ENCODE peak calls at places on chromosomes 11 and 22, in seven cellular contexts. R is PC-3; W is CD8-positive, alpha-beta T cell; H is thyroid gland; M is H9; O is cardiac muscle cell; C is thoracic aorta. N is an unnamed sample.

GRCh38 chr11:81036168-81036870 is 1595.5 kb upstream of the TENM4 start:
- DNase-seq in R (no peak), W (no peak), H (no peak), M (no peak), O (no peak), C (no peak), N (no peak)

GRCh38 chr11:5887172-5887571 is 5.8 kb upstream of the OR52E5 start:
- DNase-seq in R (no peak), W (no peak), H (no peak), M (no peak), O (no peak), C (no peak), N (no peak)

GRCh38 chr11:17645190-17645970 is 74.0 kb upstream of the MYOD1 start:
- DNase-seq in R (no peak), W (no peak), H (no peak), M (no peak), O (no peak), C (no peak), N (no peak)

GRCh38 chr11:65903068-65903481 is 2.9 kb upstream of the FOSL1 start:
- DNase-seq in R (peak; percentile 96), W (no peak), H (no peak), M (peak; percentile 70), O (peak; percentile 69), C (no peak), N (no peak)

GRCh38 chr11:86145439-86146156 is 76.7 kb upstream of the PICALM start:
- DNase-seq in R (no peak), W (no peak), H (no peak), M (no peak), O (no peak), C (no peak), N (no peak)

GRCh38 chr22:30922151-30922611 is 46.4 kb downstream of the MORC2 start:
- DNase-seq in R (no peak), W (peak; percentile 55), H (peak; percentile 47), M (no peak), O (peak; percentile 76), C (no peak), N (peak; percentile 76)

GRCh38 chr11:34235189-34235588 is 122.6 kb downstream of the ABTB2 start:
- DNase-seq in R (no peak), W (no peak), H (no peak), M (no peak), O (no peak), C (no peak), N (no peak)

GRCh38 chr11:8068605-8069221 is 12.3 kb upstream of the TUB start:
- DNase-seq in R (peak; percentile 39), W (no peak), H (peak; percentile 89), M (peak; percentile 23), O (peak; percentile 94), C (no peak), N (peak; percentile 45)

GRCh38 chr11:117223741-117224685 is 7.9 kb downstream of the PCSK7 start:
- DNase-seq in R (no peak), W (no peak), H (no peak), M (no peak), O (no peak), C (no peak), N (no peak)

GRCh38 chr11:87007938-87008337 is 29.8 kb upstream of the TMEM135 start:
- DNase-seq in R (peak; percentile 31), W (no peak), H (no peak), M (no peak), O (peak; percentile 82), C (no peak), N (no peak)

GRCh38 chr22:48858121-48858520 is 969.6 kb downstream of the BRD1 start:
- DNase-seq in R (no peak), W (no peak), H (no peak), M (peak; percentile 5), O (no peak), C (no peak), N (peak; percentile 19)

GRCh38 chr11:1297576-1298473 is 11.6 kb downstream of the TOLLIP start:
- DNase-seq in R (no peak), W (no peak), H (no peak), M (peak; percentile 13), O (no peak), C (no peak), N (peak; percentile 74)

GRCh38 chr22:24165673-24166072 is 15.6 kb upstream of the SUSD2 start:
- DNase-seq in R (peak; percentile 32), W (no peak), H (no peak), M (no peak), O (no peak), C (no peak), N (no peak)

GRCh38 chr11:47152953-47153950 is 23.4 kb downstream of the ARFGAP2 start:
- DNase-seq in R (peak; percentile 79), W (no peak), H (peak; percentile 74), M (peak; percentile 88), O (peak; percentile 87), C (no peak), N (peak; percentile 92)

GRCh38 chr11:75562836-75563484 is 907 bp downstream of the SERPINH1 start:
- DNase-seq in R (peak; percentile 49), W (no peak), H (peak; percentile 33), M (peak; percentile 95), O (peak; percentile 76), C (no peak), N (no peak)

GRCh38 chr22:39095971-39096370 is 1.1 kb upstream of the APOBEC3H start:
- DNase-seq in R (no peak), W (no peak), H (no peak), M (no peak), O (no peak), C (no peak), N (no peak)
- H3K27me3 ChIP-seq in R (no peaks in the 10 kb centered on the region), W (no peaks in the 10 kb centered on the region), H (no peaks in the 10 kb centered on the region), M (no peaks in the 10 kb centered on the region), O (no peaks in the 10 kb centered on the region), C (no peaks in the 10 kb centered on the region), N (no peaks in the 10 kb centered on the region)

DNA sequence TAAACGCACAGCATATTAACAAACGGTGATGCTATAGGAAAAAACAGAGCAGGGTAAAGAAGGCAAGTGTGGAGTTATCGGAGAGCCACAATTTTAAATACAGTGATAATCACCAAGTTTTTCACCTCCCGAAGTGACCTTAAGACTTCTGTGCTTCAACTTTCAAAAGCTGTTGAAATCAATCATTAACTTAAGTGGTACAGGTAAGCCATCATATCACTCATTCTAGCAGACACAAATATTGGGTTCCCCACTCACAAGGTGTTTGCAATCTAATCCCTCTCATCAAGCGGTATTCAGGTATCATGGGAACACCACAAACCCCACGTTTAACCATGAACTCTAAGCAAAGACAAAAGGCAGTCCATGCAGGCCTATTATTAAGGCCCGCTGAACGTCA is 26.8 kb downstream of the LARGE1 start:
- DNase-seq in R (no peak), W (no peak), H (no peak), M (no peak), O (no peak), C (no peak), N (no peak)
- TF ChIP-seq CTCF in R (no peak), W (no peak), H (no peak), M (no peak), O (no peak), C (no peak), N (no peak)

DNA sequence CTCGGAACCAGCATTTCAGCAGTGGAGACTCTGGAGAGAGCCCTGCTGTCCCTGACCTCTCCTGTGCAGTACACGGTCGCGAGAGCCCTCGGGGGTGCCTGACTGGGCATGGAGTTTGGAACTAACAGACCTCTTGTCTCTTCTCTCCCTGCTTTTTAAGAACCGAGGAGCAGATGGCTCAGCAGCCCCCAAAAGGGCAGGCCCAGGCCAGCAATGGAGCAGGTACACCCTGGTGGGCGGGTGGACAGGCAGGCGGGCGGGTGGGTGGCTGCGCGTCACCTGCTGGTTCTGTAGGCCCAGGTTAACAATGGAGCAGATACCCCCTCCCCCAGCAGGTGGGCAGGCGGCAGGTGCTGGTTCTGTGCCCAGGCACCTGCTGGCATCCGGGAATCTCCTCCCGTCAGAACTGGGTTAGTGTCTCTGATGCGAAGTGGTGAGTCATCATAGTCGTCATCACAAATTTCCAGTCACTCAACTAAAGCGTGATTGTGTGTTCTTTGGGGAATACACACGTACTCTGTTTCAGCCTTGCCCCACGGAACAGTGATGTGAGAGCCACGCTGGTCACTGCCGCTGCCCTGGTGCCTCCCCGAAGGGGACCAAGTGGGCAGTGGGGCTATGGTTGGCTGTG is 41.1 kb downstream of the GRAMD4 start:
- DNase-seq in R (peak; percentile 85), W (no peak), H (no peak), M (no peak), O (peak; percentile 71), C (no peak), N (no peak)
- H3K27ac ChIP-seq in R (peak overlapping the region; percentile 56), W (no peak overlapping the region), H (no peak overlapping the region), M (no peak overlapping the region), O (peak overlapping the region; percentile 66), C (no peak overlapping the region), N (no peak overlapping the region)

DNA sequence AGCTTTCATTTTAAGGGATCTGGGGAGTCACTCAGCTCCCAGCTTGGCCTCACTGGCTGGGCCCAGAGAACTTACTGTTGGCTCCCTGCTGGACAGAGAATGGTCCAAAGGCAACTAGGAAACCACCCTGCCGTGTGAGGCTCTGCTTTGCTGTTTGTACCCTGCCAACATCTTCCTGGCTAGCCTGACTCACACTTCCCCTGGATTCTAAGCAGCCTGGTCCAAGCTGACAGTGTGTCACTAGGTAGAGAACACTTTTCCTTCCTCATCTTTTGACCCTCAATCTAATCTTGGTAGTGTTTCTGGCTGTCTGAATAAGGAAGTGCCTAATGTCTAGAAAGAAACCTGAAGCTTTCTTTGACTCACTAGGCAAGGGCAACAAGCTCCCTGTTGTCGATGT is 76.7 kb downstream of the FAR1 start:
- DNase-seq in R (no peak), W (no peak), H (no peak), M (no peak), O (no peak), C (no peak), N (no peak)
- H3K27me3 ChIP-seq in R (no peaks in the 10 kb centered on the region), W (peaks cover 3% of the 10 kb centered on the region), H (no peaks in the 10 kb centered on the region), M (no peaks in the 10 kb centered on the region), O (no peaks in the 10 kb centered on the region), C (no peaks in the 10 kb centered on the region), N (no peaks in the 10 kb centered on the region)

DNA sequence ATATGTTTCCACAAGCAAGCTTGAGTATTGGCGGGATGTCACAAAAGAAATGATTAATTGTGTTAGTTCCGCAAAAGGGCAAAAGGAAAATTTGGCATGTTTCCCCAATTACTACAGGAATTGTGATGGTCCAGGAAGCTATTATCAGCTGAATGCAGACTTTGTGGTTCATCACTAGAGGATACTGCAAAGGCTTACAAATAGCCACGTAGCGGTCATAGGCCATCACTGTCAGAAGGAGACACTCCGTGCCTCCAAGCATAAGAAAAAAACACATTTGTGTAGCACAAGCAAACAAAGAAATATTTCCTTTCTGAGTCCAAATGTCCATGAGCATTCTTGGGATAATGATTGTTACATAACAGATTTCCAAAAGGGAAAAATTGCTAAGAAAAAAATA is 1.8 kb downstream of the OR10AG1 start:
- DNase-seq in R (no peak), W (no peak), H (no peak), M (no peak), O (no peak), C (no peak), N (no peak)
- TF ChIP-seq CTCF in R (no peak), W (no peak), H (no peak), M (no peak), O (no peak), C (no peak), N (no peak)

GRCh38 chr11:62811659-62812058 is 6.4 kb upstream of the NXF1 start:
- DNase-seq in R (no peak), W (no peak), H (no peak), M (no peak), O (no peak), C (no peak), N (no peak)

GRCh38 chr11:62810748-62811147 is 5.5 kb upstream of the NXF1 start:
- DNase-seq in R (no peak), W (no peak), H (no peak), M (no peak), O (no peak), C (no peak), N (no peak)

GRCh38 chr11:62816567-62816966 is 11.3 kb upstream of the NXF1 start:
- DNase-seq in R (no peak), W (no peak), H (no peak), M (no peak), O (no peak), C (no peak), N (peak; percentile 6)
- H3K27ac ChIP-seq in R (no peak overlapping the region), W (no peak overlapping the region), H (no peak overlapping the region), M (no peak overlapping the region), O (no peak overlapping the region), C (no peak overlapping the region), N (no peak overlapping the region)

N was measured in pancreas.